ENCODE peak calls at places on chromosomes 5 and 9, in six cellular contexts. U is neural progenitor cell, C is tibial artery, B is cardiac fibroblast, Q is colonic mucosa, E is A673. T is an unnamed sample.

GRCh38 chr9:130881516-130881915 is 15.1 kb downstream of the QRFP start:
- DNase-seq in B (no peak), E (no peak), U (no peak), C (no peak), Q (no peak), T (no peak)

GRCh38 chr9:97237311-97237786 is 70.1 kb upstream of the CCDC180 start:
- DNase-seq in E (no peak), Q (no peak), C (no peak), U (peak; percentile 57), B (no peak), T (no peak)

GRCh38 chr5:154466671-154467070 is 11.4 kb downstream of the HAND1 start:
- DNase-seq in C (no peak), U (no peak), B (no peak), Q (no peak), E (no peak), T (no peak)

GRCh38 chr9:134670042-134670525 is 28.5 kb downstream of the COL5A1 start:
- DNase-seq in C (no peak), B (peak; percentile 88), E (peak; percentile 55), Q (no peak), U (no peak), T (no peak)

GRCh38 chr5:84597904-84598303 is 213.2 kb upstream of the EDIL3 start:
- DNase-seq in U (no peak), Q (no peak), E (no peak), C (no peak), B (no peak), T (no peak)

GRCh38 chr5:68449380-68449779 is 233.8 kb downstream of the PIK3R1 start:
- DNase-seq in U (no peak), C (peak; percentile 45), B (no peak), Q (no peak), E (no peak), T (no peak)

GRCh38 chr5:177112589-177113220 is 20.9 kb upstream of the NSD1 start:
- DNase-seq in U (no peak), B (no peak), C (no peak), E (no peak), Q (no peak), T (no peak)

GRCh38 chr5:4868140-4868735 is 271.9 kb upstream of the ADAMTS16 start:
- DNase-seq in B (peak; percentile 40), Q (peak; percentile 54), U (peak; percentile 79), C (no peak), E (peak; percentile 66), T (peak; percentile 29)

GRCh38 chr9:32741706-32742105 is 41.6 kb upstream of the TMEM215 start:
- DNase-seq in Q (no peak), C (no peak), B (peak; percentile 4), E (peak; percentile 31), U (peak; percentile 52), T (peak; percentile 60)

GRCh38 chr5:76691470-76692273 is 24.3 kb upstream of the F2R start:
- DNase-seq in B (peak; percentile 90), Q (no peak), E (peak; percentile 72), C (no peak), U (peak; percentile 22), T (no peak)

GRCh38 chr9:71608825-71609452 is 159.4 kb downstream of the CEMIP2 start:
- DNase-seq in C (no peak), E (peak; percentile 6), B (peak; percentile 59), U (peak; percentile 32), Q (no peak), T (no peak)

GRCh38 chr5:175829718-175830585 is 41.4 kb upstream of the CPLX2 start:
- DNase-seq in C (no peak), B (no peak), E (no peak), U (no peak), Q (no peak), T (no peak)

GRCh38 chr5:7638456-7638855 is 212.5 kb downstream of the CFAP90 start:
- DNase-seq in B (no peak), E (peak; percentile 71), U (no peak), C (no peak), Q (no peak), T (no peak)

GRCh38 chr5:169634606-169635005 is 2.5 kb upstream of the DOCK2 start:
- DNase-seq in U (no peak), E (no peak), Q (no peak), C (no peak), B (no peak), T (no peak)

GRCh38 chr5:74667396-74667795 is 17.6 kb upstream of the HEXB start:
- DNase-seq in U (no peak), C (no peak), E (no peak), B (peak; percentile 55), Q (no peak), T (no peak)

GRCh38 chr5:93621340-93621872 is 38.4 kb downstream of the NR2F1 start:
- DNase-seq in B (peak; percentile 65), C (peak; percentile 59), U (peak; percentile 83), E (peak; percentile 40), Q (peak; percentile 82), T (peak; percentile 18)

GRCh38 chr5:22109315-22109714 is 743.8 kb downstream of the CDH12 start:
- DNase-seq in Q (no peak), U (no peak), B (no peak), C (no peak), E (no peak), T (no peak)

GRCh38 chr9:113650207-113651131 is 186.9 kb downstream of the RGS3 start:
- DNase-seq in E (no peak), U (no peak), Q (no peak), C (no peak), B (peak; percentile 73), T (peak; percentile 65)

GRCh38 chr5:159737263-159737662 is 179.0 kb upstream of the ADRA1B start:
- DNase-seq in U (no peak), B (peak; percentile 22), C (peak; percentile 24), E (no peak), Q (no peak), T (no peak)

DNA sequence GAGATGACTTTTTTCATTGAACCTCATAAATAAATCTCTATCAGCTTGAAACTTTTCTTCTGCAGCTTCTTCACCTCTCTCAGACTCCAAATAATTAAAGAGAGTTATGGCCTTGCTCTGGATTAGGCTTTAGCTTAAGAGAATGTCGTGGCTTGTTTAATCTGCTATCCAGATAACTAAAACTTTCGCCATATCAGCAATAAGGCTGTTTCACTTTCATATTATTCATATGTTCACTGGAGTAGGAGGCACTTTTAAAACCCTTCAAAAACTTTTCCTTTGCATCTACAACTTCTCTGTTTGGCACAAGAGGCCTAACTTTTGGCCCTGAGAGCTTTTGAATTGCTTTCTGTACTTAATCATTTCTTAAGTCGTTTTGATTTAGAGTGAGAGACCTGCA is 386.9 kb upstream of the FAM174A start:
- DNase-seq in E (no peak), U (no peak), Q (no peak), B (no peak), C (no peak), T (no peak)
- TF ChIP-seq CTCF in E (no peak), U (no peak), Q (no peak), B (no peak), C (no peak), T (no peak)

GRCh38 chr5:139654464-139654863 is 6.3 kb downstream of the CXXC5 start:
- DNase-seq in E (no peak), B (no peak), C (no peak), U (no peak), Q (no peak), T (no peak)

GRCh38 chr5:139654875-139655491 is 6.8 kb downstream of the CXXC5 start:
- DNase-seq in E (no peak), C (no peak), U (peak; percentile 61), B (no peak), Q (no peak), T (no peak)

GRCh38 chr5:139652788-139653241 is 4.7 kb downstream of the CXXC5 start:
- DNase-seq in U (no peak), E (no peak), C (no peak), B (peak; percentile 18), Q (no peak), T (no peak)

GRCh38 chr5:139651863-139652787 is 4.0 kb downstream of the CXXC5 start:
- DNase-seq in C (peak; percentile 90), U (peak; percentile 90), Q (peak; percentile 88), E (peak; percentile 92), B (peak; percentile 90), T (peak; percentile 83)

GRCh38 chr5:139653616-139654015 is 5.5 kb downstream of the CXXC5 start:
- DNase-seq in C (no peak), B (no peak), U (peak; percentile 49), Q (no peak), E (peak; percentile 77), T (no peak)
- H3K4me3 ChIP-seq in C (no peak overlapping the region), B (no peak overlapping the region), U (no peak overlapping the region), Q (no peak overlapping the region), E (peak overlapping the region; percentile 90), T (no peak overlapping the region)

GRCh38 chr5:127400524-127400923 is 109.9 kb downstream of the MEGF10 start:
- DNase-seq in E (no peak), Q (no peak), B (no peak), U (no peak), C (no peak), T (no peak)
- TF ChIP-seq CTCF in E (no peak), Q (no peak), B (no peak), U (no peak), C (no peak), T (no peak)

GRCh38 chr5:139426222-139426885 is 13.0 kb downstream of the DNAJC18 start:
- DNase-seq in C (no peak), U (no peak), B (peak; percentile 63), Q (no peak), E (no peak), T (peak; percentile 49)

GRCh38 chr5:139419793-139420192 is 15.9 kb upstream of the SPATA24 start:
- DNase-seq in Q (peak; percentile 31), B (no peak), E (no peak), C (no peak), U (peak; percentile 80), T (no peak)

GRCh38 chr5:139430015-139430414 is 9.3 kb downstream of the DNAJC18 start:
- DNase-seq in U (no peak), B (no peak), E (no peak), C (no peak), Q (no peak), T (no peak)

GRCh38 chr5:139422307-139422893 is 16.9 kb downstream of the DNAJC18 start:
- DNase-seq in U (peak; percentile 69), E (peak; percentile 77), B (peak; percentile 85), Q (peak; percentile 70), C (peak; percentile 43), T (peak; percentile 79)

DNA sequence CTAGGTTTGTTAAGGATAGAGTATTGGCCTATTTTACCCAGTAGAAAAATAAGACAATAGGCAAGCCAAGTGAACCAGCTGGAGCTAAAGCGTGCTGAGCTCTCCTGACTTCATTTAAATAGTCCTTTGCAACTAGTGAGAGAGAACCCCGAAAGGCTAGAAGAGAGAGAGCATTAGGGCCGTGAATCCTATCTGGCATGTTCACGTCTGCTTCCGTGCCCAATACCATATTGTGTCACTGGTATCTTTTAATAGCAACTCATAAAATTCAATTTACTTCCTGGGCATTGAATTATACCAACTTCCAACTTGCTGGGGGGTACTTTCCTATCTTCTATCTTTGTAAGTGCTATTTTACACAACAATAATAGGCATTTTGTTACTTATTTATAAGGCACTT is 13.8 kb downstream of the DNAJC18 start:
- DNase-seq in C (no peak), E (peak; percentile 73), Q (no peak), B (no peak), U (no peak), T (no peak)
- H3K4me3 ChIP-seq in C (no peak overlapping the region), E (no peak overlapping the region), Q (no peak overlapping the region), B (no peak overlapping the region), U (no peak overlapping the region), T (no peak overlapping the region)

GRCh38 chr5:163569284-163569683 is 63.9 kb downstream of the MAT2B start:
- DNase-seq in E (peak; percentile 62), C (no peak), U (peak; percentile 48), Q (no peak), B (peak; percentile 51), T (peak; percentile 49)
- TF ChIP-seq CTCF in E (peak; percentile 60), C (no peak), U (peak; percentile 64), Q (no peak), B (no peak), T (peak; percentile 32)